ENCODE peak calls at places on chromosomes 3 and 15, in seven cellular contexts. N, R, E, U, C, V and I are unnamed samples.
A peak's percentile ranks its signal among the peaks of the same experiment; 100 is the strongest.

GRCh38 chr3:5875056-5875455 is 687.5 kb downstream of the EDEM1 start:
- DNase-seq in N (no peak), R (no peak), E (no peak), U (no peak), C (no peak), V (no peak), I (no peak)

GRCh38 chr3:116069024-116069423 is 376.3 kb downstream of the LSAMP start:
- DNase-seq in N (no peak), R (no peak), E (no peak), U (no peak), C (no peak), V (no peak), I (no peak)

GRCh38 chr3:184335661-184336483 is 1.5 kb upstream of the FAM131A start:
- DNase-seq in N (peak; percentile 92), R (peak; percentile 86), E (peak; percentile 92), U (peak; percentile 78), C (peak; percentile 81), V (peak; percentile 82), I (peak; percentile 64)

GRCh38 chr3:71074416-71074815 is 509.1 kb downstream of the FOXP1 start:
- DNase-seq in N (no peak), R (no peak), E (no peak), U (peak; percentile 43), C (no peak), V (no peak), I (no peak)

GRCh38 chr15:75460646-75461045 is 9.2 kb upstream of the SIN3A start:
- DNase-seq in N (no peak), R (no peak), E (no peak), U (no peak), C (no peak), V (no peak), I (no peak)

GRCh38 chr3:102163039-102163817 is 271.6 kb upstream of the ZPLD1 start:
- DNase-seq in N (no peak), R (no peak), E (no peak), U (peak; percentile 58), C (peak; percentile 83), V (peak; percentile 98), I (no peak)

GRCh38 chr15:94119923-94120775 is 111.2 kb upstream of the MCTP2 start:
- DNase-seq in N (peak; percentile 91), R (peak; percentile 82), E (peak; percentile 67), U (peak; percentile 82), C (peak; percentile 88), V (peak; percentile 92), I (peak; percentile 23)

GRCh38 chr15:40239671-40240618 is 1.1 kb downstream of the PAK6 start:
- DNase-seq in N (no peak), R (no peak), E (no peak), U (no peak), C (no peak), V (no peak), I (no peak)

GRCh38 chr3:168024537-168024941 is 71.2 kb downstream of the GOLIM4 start:
- DNase-seq in N (no peak), R (no peak), E (no peak), U (peak; percentile 96), C (peak; percentile 93), V (peak; percentile 25), I (no peak)

GRCh38 chr3:29067014-29067413 is 213.9 kb upstream of the RBMS3 start:
- DNase-seq in N (no peak), R (no peak), E (no peak), U (peak; percentile 57), C (peak; percentile 24), V (peak; percentile 20), I (no peak)

GRCh38 chr3:49244589-49245205 is 32.3 kb downstream of the C3orf62 start:
- DNase-seq in N (peak; percentile 84), R (no peak), E (peak; percentile 37), U (peak; percentile 10), C (no peak), V (peak; percentile 79), I (no peak)

GRCh38 chr15:98549003-98549402 is 99.3 kb upstream of the IGF1R start:
- DNase-seq in N (no peak), R (no peak), E (no peak), U (no peak), C (no peak), V (no peak), I (no peak)

GRCh38 chr3:52798376-52798977 is 3.9 kb downstream of the ITIH3 start:
- DNase-seq in N (peak; percentile 17), R (no peak), E (no peak), U (no peak), C (no peak), V (no peak), I (no peak)

GRCh38 chr3:171454026-171454425 is 6.2 kb downstream of the TNIK start:
- DNase-seq in N (no peak), R (no peak), E (no peak), U (no peak), C (no peak), V (no peak), I (no peak)

GRCh38 chr3:171457263-171458055 is 2.7 kb downstream of the TNIK start:
- DNase-seq in N (no peak), R (no peak), E (no peak), U (no peak), C (peak; percentile 17), V (no peak), I (no peak)

GRCh38 chr3:171456765-171457164 is 3.4 kb downstream of the TNIK start:
- DNase-seq in N (no peak), R (no peak), E (no peak), U (no peak), C (no peak), V (no peak), I (no peak)

GRCh38 chr3:171458056-171458856 is 1.9 kb downstream of the TNIK start:
- DNase-seq in N (peak; percentile 40), R (peak; percentile 12), E (peak; percentile 53), U (no peak), C (peak; percentile 29), V (no peak), I (no peak)

GRCh38 chr3:171455603-171456550 is 4.3 kb downstream of the TNIK start:
- DNase-seq in N (no peak), R (no peak), E (no peak), U (no peak), C (no peak), V (no peak), I (no peak)
- H3K18ac ChIP-seq in N (no peak overlapping the region), R (no peak overlapping the region), E (no peak overlapping the region), U (no peak overlapping the region), C (no peak overlapping the region), V (no peak overlapping the region), I (no peak overlapping the region)

DNA sequence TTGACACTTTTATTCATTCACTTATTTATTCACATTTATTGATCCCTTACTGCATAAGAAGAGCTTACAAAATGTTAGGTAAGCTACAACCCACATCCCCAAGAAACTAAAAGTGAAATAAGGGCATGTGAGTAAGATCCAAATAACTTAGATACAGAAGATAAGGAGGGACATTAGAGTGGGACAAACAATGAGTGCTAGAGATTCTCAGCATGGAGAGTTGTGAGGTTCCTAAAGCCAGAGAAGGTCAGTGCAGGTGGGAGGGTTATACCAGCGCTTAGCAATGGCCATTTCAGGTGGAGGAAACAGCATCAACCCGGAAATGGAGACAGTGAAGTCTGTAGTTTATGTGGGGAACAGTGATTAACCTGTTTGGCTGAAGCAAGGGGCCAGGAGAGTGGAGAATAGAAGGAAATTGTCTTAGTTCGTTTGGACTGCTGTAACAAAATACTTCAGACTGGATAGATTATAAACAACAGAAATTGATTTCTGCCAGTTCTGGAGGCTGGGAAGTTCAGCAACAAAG is 25.5 kb upstream of the PCOLCE2 start:
- DNase-seq in N (no peak), R (no peak), E (no peak), U (no peak), C (no peak), V (peak; percentile 62), I (no peak)
- H3K18ac ChIP-seq in N (no peak overlapping the region), R (no peak overlapping the region), E (no peak overlapping the region), U (no peak overlapping the region), C (no peak overlapping the region), V (no peak overlapping the region), I (no peak overlapping the region)

DNA sequence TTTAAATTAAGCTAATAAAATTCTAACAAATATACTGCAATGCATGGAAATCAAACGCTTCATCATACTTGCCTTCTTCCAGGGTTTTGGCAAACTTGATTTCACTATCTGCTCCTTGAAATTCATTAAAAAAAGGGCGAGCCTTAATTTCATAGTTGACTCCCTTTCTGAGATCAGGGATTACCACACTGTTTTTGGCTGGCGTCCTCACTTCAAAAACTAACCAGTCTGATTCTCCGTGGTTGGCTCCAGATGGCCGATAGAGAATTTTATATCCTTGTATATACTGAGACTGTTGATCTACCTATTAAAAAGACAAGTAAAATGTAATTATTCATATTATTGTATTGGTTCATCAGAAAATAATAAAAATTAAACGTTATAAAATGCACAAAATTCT is 1106.8 kb downstream of the ROBO1 start:
- DNase-seq in N (no peak), R (no peak), E (no peak), U (no peak), C (no peak), V (no peak), I (no peak)
- H3K18ac ChIP-seq in N (no peak overlapping the region), R (no peak overlapping the region), E (no peak overlapping the region), U (no peak overlapping the region), C (no peak overlapping the region), V (no peak overlapping the region), I (no peak overlapping the region)

GRCh38 chr3:141050913-141051632 is at the start of gene SPSB4:
- DNase-seq in N (peak; percentile 97), R (peak; percentile 92), E (peak; percentile 93), U (peak; percentile 27), C (peak; percentile 53), V (peak; percentile 53), I (peak; percentile 90)
- H3K18ac ChIP-seq in N (peak within 1 kb of the TSS; percentile 72), R (peak within 1 kb of the TSS; percentile 95), E (no peak within 1 kb of the TSS), U (no peak within 1 kb of the TSS), C (no peak within 1 kb of the TSS), V (peak within 1 kb of the TSS; percentile 73), I (peak within 1 kb of the TSS; percentile 84)

DNA sequence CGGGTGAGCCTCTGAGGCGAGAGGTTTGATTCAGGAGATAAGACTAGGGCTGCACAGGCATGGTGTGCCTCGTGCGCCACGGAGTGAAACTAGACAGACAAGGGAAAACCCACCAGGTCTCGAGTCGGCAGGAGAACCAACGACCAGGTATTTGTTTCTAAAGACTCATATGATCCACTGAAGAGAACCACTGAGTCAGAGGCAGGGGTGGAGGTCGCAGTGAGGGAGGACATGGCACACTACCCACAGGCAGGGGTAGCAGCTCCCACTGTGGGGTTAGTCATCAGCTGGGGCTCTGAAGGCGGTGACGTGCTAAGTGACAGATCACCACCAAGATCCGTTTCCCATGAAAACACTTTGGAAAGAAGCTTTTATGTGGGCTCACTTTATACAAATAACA is 45.7 kb downstream of the CHSY1 start:
- DNase-seq in N (no peak), R (no peak), E (no peak), U (peak; percentile 95), C (peak; percentile 89), V (peak; percentile 32), I (no peak)
- H3K18ac ChIP-seq in N (no peak overlapping the region), R (no peak overlapping the region), E (no peak overlapping the region), U (peak overlapping the region; percentile 84), C (no peak overlapping the region), V (no peak overlapping the region), I (no peak overlapping the region)

DNA sequence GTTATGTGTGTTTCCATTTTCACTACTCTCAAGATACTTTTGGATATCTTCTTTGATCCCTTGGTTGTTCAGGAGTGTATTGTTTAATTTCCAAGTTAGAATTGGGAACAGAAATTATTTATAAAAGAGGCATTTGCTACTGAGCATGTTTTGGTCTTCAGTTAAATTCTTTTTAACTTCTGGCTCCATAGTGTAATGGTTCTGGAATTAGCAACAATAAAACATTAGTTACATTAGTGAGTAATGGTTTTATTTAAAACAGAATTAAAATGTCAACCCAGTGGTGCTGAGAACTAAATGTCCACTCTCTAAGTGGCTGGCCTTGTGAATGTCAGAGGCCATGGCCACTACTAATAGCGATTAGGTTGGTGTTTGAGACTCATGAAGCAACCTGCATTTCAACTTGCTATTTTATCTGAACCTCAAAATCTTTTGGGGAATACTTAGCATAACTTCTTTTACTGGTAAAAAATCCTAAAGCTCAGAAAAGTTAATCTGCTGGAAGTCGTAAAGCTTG is 19.5 kb upstream of the MASP1 start:
- DNase-seq in N (no peak), R (no peak), E (no peak), U (no peak), C (no peak), V (no peak), I (no peak)
- H3K18ac ChIP-seq in N (no peak overlapping the region), R (no peak overlapping the region), E (no peak overlapping the region), U (peak overlapping the region; percentile 80), C (no peak overlapping the region), V (no peak overlapping the region), I (no peak overlapping the region)